ENCODE peak calls at places on chromosomes 16 and 17, in four cellular contexts. One of them, this sample, is unnamed.

GRCh38 chr17:82065193-82065637 is 389 bp downstream of the DUS1L start:
- DNase-seq in activated CD8-positive, alpha-beta T cell treated with anti-CD3 and anti-CD28 coated beads, Interleukin-2, amount 10 ng/mL, durations not matched to agents 7 days and 5 days: no peak
- DNase-seq in caudate nucleus: no peak
- DNase-seq in HFFc6: no peak
- DNase-seq in this sample: peak; percentile 27

GRCh38 chr17:75816693-75817092 is 27.5 kb downstream of the UNC13D start:
- DNase-seq in activated CD8-positive, alpha-beta T cell treated with anti-CD3 and anti-CD28 coated beads, Interleukin-2, amount 10 ng/mL, durations not matched to agents 7 days and 5 days: no peak
- DNase-seq in caudate nucleus: no peak
- DNase-seq in HFFc6: no peak
- DNase-seq in this sample: no peak

GRCh38 chr17:29107084-29107483 is 64.1 kb downstream of the PIPOX start:
- DNase-seq in activated CD8-positive, alpha-beta T cell treated with anti-CD3 and anti-CD28 coated beads, Interleukin-2, amount 10 ng/mL, durations not matched to agents 7 days and 5 days: no peak
- DNase-seq in caudate nucleus: peak; percentile 18
- DNase-seq in HFFc6: no peak
- DNase-seq in this sample: no peak

GRCh38 chr16:11253009-11253994 is 2.7 kb downstream of the SOCS1 start:
- DNase-seq in activated CD8-positive, alpha-beta T cell treated with anti-CD3 and anti-CD28 coated beads, Interleukin-2, amount 10 ng/mL, durations not matched to agents 7 days and 5 days: peak; percentile 65
- DNase-seq in caudate nucleus: no peak
- DNase-seq in HFFc6: peak; percentile 39
- DNase-seq in this sample: no peak

GRCh38 chr17:20944014-20944905 is 98.6 kb downstream of the USP22 start:
- DNase-seq in activated CD8-positive, alpha-beta T cell treated with anti-CD3 and anti-CD28 coated beads, Interleukin-2, amount 10 ng/mL, durations not matched to agents 7 days and 5 days: peak; percentile 45
- DNase-seq in caudate nucleus: no peak
- DNase-seq in HFFc6: no peak
- DNase-seq in this sample: no peak

GRCh38 chr17:6786618-6787017 is 10.6 kb downstream of the FBXO39 start:
- DNase-seq in activated CD8-positive, alpha-beta T cell treated with anti-CD3 and anti-CD28 coated beads, Interleukin-2, amount 10 ng/mL, durations not matched to agents 7 days and 5 days: no peak
- DNase-seq in caudate nucleus: peak; percentile 10
- DNase-seq in HFFc6: peak; percentile 60
- DNase-seq in this sample: no peak

GRCh38 chr16:12532871-12533610 is 270.6 kb downstream of the CPPED1 start:
- DNase-seq in activated CD8-positive, alpha-beta T cell treated with anti-CD3 and anti-CD28 coated beads, Interleukin-2, amount 10 ng/mL, durations not matched to agents 7 days and 5 days: peak; percentile 64
- DNase-seq in caudate nucleus: no peak
- DNase-seq in HFFc6: no peak
- DNase-seq in this sample: no peak

GRCh38 chr16:49574826-49575225 is 201.2 kb downstream of the C16orf78 start:
- DNase-seq in activated CD8-positive, alpha-beta T cell treated with anti-CD3 and anti-CD28 coated beads, Interleukin-2, amount 10 ng/mL, durations not matched to agents 7 days and 5 days: no peak
- DNase-seq in caudate nucleus: no peak
- DNase-seq in HFFc6: no peak
- DNase-seq in this sample: no peak

GRCh38 chr17:78252111-78252634 is 20.7 kb downstream of the TMEM235 start:
- DNase-seq in activated CD8-positive, alpha-beta T cell treated with anti-CD3 and anti-CD28 coated beads, Interleukin-2, amount 10 ng/mL, durations not matched to agents 7 days and 5 days: peak; percentile 89
- DNase-seq in caudate nucleus: no peak
- DNase-seq in HFFc6: no peak
- DNase-seq in this sample: no peak

GRCh38 chr17:42761638-42762037 is 611 bp downstream of the RAMP2 start:
- DNase-seq in activated CD8-positive, alpha-beta T cell treated with anti-CD3 and anti-CD28 coated beads, Interleukin-2, amount 10 ng/mL, durations not matched to agents 7 days and 5 days: no peak
- DNase-seq in caudate nucleus: no peak
- DNase-seq in HFFc6: no peak
- DNase-seq in this sample: no peak

GRCh38 chr16:10333321-10334032 is 52.4 kb upstream of the ATF7IP2 start:
- DNase-seq in activated CD8-positive, alpha-beta T cell treated with anti-CD3 and anti-CD28 coated beads, Interleukin-2, amount 10 ng/mL, durations not matched to agents 7 days and 5 days: no peak
- DNase-seq in caudate nucleus: no peak
- DNase-seq in HFFc6: no peak
- DNase-seq in this sample: no peak

GRCh38 chr17:40063034-40063765 is 435 bp downstream of the THRA start:
- DNase-seq in activated CD8-positive, alpha-beta T cell treated with anti-CD3 and anti-CD28 coated beads, Interleukin-2, amount 10 ng/mL, durations not matched to agents 7 days and 5 days: peak; percentile 38
- DNase-seq in caudate nucleus: peak; percentile 77
- DNase-seq in HFFc6: no peak
- DNase-seq in this sample: no peak

GRCh38 chr17:64187093-64187895 is 57.4 kb upstream of the ERN1 start:
- DNase-seq in activated CD8-positive, alpha-beta T cell treated with anti-CD3 and anti-CD28 coated beads, Interleukin-2, amount 10 ng/mL, durations not matched to agents 7 days and 5 days: no peak
- DNase-seq in caudate nucleus: no peak
- DNase-seq in HFFc6: no peak
- DNase-seq in this sample: no peak

GRCh38 chr17:67401598-67402504 is 24.8 kb downstream of the PITPNC1 start:
- DNase-seq in activated CD8-positive, alpha-beta T cell treated with anti-CD3 and anti-CD28 coated beads, Interleukin-2, amount 10 ng/mL, durations not matched to agents 7 days and 5 days: no peak
- DNase-seq in caudate nucleus: no peak
- DNase-seq in HFFc6: no peak
- DNase-seq in this sample: no peak

GRCh38 chr17:75691371-75692290 is 24.5 kb downstream of the SAP30BP start:
- DNase-seq in activated CD8-positive, alpha-beta T cell treated with anti-CD3 and anti-CD28 coated beads, Interleukin-2, amount 10 ng/mL, durations not matched to agents 7 days and 5 days: peak; percentile 62
- DNase-seq in caudate nucleus: peak; percentile 52
- DNase-seq in HFFc6: peak; percentile 50
- DNase-seq in this sample: no peak

GRCh38 chr16:3625911-3626732 is 14.7 kb upstream of the SLX4 start:
- DNase-seq in activated CD8-positive, alpha-beta T cell treated with anti-CD3 and anti-CD28 coated beads, Interleukin-2, amount 10 ng/mL, durations not matched to agents 7 days and 5 days: no peak
- DNase-seq in caudate nucleus: no peak
- DNase-seq in HFFc6: no peak
- DNase-seq in this sample: no peak

GRCh38 chr16:47504599-47504998 is 43.5 kb downstream of the PHKB start:
- DNase-seq in activated CD8-positive, alpha-beta T cell treated with anti-CD3 and anti-CD28 coated beads, Interleukin-2, amount 10 ng/mL, durations not matched to agents 7 days and 5 days: no peak
- DNase-seq in caudate nucleus: no peak
- DNase-seq in HFFc6: no peak
- DNase-seq in this sample: no peak

GRCh38 chr17:58969612-58970011 is 137.1 kb downstream of the TRIM37 start:
- DNase-seq in activated CD8-positive, alpha-beta T cell treated with anti-CD3 and anti-CD28 coated beads, Interleukin-2, amount 10 ng/mL, durations not matched to agents 7 days and 5 days: no peak
- DNase-seq in caudate nucleus: no peak
- DNase-seq in HFFc6: no peak
- DNase-seq in this sample: no peak

GRCh38 chr16:1941162-1941923 is 1.7 kb downstream of the MSRB1 start:
- DNase-seq in activated CD8-positive, alpha-beta T cell treated with anti-CD3 and anti-CD28 coated beads, Interleukin-2, amount 10 ng/mL, durations not matched to agents 7 days and 5 days: no peak
- DNase-seq in caudate nucleus: no peak
- DNase-seq in HFFc6: no peak
- DNase-seq in this sample: no peak

This sample was measured in HTR-8/SVneo.